ENCODE peak calls at places on chromosomes 16 and 17, in nine cellular contexts. One of them, this sample, is unnamed.

GRCh38 chr17:76737676-76738467 is at the start of gene MFSD11:
- DNase-seq in CD8-positive, alpha-beta T cell: peak
- DNase-seq in mammary epithelial cell: peak
- DNase-seq in nephron progenitor cell: peak
- DNase-seq in AG10803: peak
- DNase-seq in activated CD8-positive, alpha-beta T cell treated with anti-CD3 and anti-CD28 coated beads for 36 hours: peak
- DNase-seq in tibial nerve: peak
- DNase-seq in cardiac muscle cell: peak
- DNase-seq in AG04449: peak
- DNase-seq in this sample: peak

GRCh38 chr16:19513377-19514053 is 8.4 kb downstream of the GDE1 start:
- DNase-seq in CD8-positive, alpha-beta T cell: no peak
- DNase-seq in mammary epithelial cell: no peak
- DNase-seq in nephron progenitor cell: no peak
- DNase-seq in AG10803: peak
- DNase-seq in activated CD8-positive, alpha-beta T cell treated with anti-CD3 and anti-CD28 coated beads for 36 hours: no peak
- DNase-seq in tibial nerve: no peak
- DNase-seq in cardiac muscle cell: peak
- DNase-seq in AG04449: no peak
- DNase-seq in this sample: no peak

GRCh38 chr16:1713331-1713730 is 7.3 kb downstream of the MAPK8IP3 start:
- DNase-seq in CD8-positive, alpha-beta T cell: no peak
- DNase-seq in mammary epithelial cell: no peak
- DNase-seq in nephron progenitor cell: no peak
- DNase-seq in AG10803: no peak
- DNase-seq in activated CD8-positive, alpha-beta T cell treated with anti-CD3 and anti-CD28 coated beads for 36 hours: no peak
- DNase-seq in tibial nerve: no peak
- DNase-seq in cardiac muscle cell: no peak
- DNase-seq in AG04449: no peak
- DNase-seq in this sample: no peak

GRCh38 chr16:57530531-57531252 is 5.7 kb downstream of the CCDC102A start:
- DNase-seq in CD8-positive, alpha-beta T cell: no peak
- DNase-seq in mammary epithelial cell: no peak
- DNase-seq in nephron progenitor cell: no peak
- DNase-seq in AG10803: no peak
- DNase-seq in activated CD8-positive, alpha-beta T cell treated with anti-CD3 and anti-CD28 coated beads for 36 hours: no peak
- DNase-seq in tibial nerve: no peak
- DNase-seq in cardiac muscle cell: no peak
- DNase-seq in AG04449: no peak
- DNase-seq in this sample: peak

GRCh38 chr17:63142836-63143235 is 176.8 kb downstream of the TANC2 start:
- DNase-seq in CD8-positive, alpha-beta T cell: no peak
- DNase-seq in mammary epithelial cell: no peak
- DNase-seq in nephron progenitor cell: no peak
- DNase-seq in AG10803: no peak
- DNase-seq in activated CD8-positive, alpha-beta T cell treated with anti-CD3 and anti-CD28 coated beads for 36 hours: no peak
- DNase-seq in tibial nerve: no peak
- DNase-seq in cardiac muscle cell: no peak
- DNase-seq in AG04449: no peak
- DNase-seq in this sample: no peak

GRCh38 chr16:2857451-2858244 is at the start of gene PRSS22:
- DNase-seq in CD8-positive, alpha-beta T cell: no peak
- DNase-seq in mammary epithelial cell: peak
- DNase-seq in nephron progenitor cell: no peak
- DNase-seq in AG10803: no peak
- DNase-seq in activated CD8-positive, alpha-beta T cell treated with anti-CD3 and anti-CD28 coated beads for 36 hours: no peak
- DNase-seq in tibial nerve: no peak
- DNase-seq in cardiac muscle cell: no peak
- DNase-seq in AG04449: no peak
- DNase-seq in this sample: no peak

GRCh38 chr17:9022553-9023388 is 1.5 kb downstream of the NTN1 start:
- DNase-seq in CD8-positive, alpha-beta T cell: no peak
- DNase-seq in mammary epithelial cell: peak
- DNase-seq in nephron progenitor cell: peak
- DNase-seq in AG10803: no peak
- DNase-seq in activated CD8-positive, alpha-beta T cell treated with anti-CD3 and anti-CD28 coated beads for 36 hours: peak
- DNase-seq in tibial nerve: no peak
- DNase-seq in cardiac muscle cell: peak
- DNase-seq in AG04449: no peak
- DNase-seq in this sample: no peak

GRCh38 chr17:78390241-78391050 is 12.0 kb downstream of the PGS1 start:
- DNase-seq in CD8-positive, alpha-beta T cell: no peak
- DNase-seq in mammary epithelial cell: no peak
- DNase-seq in nephron progenitor cell: no peak
- DNase-seq in AG10803: peak
- DNase-seq in activated CD8-positive, alpha-beta T cell treated with anti-CD3 and anti-CD28 coated beads for 36 hours: peak
- DNase-seq in tibial nerve: no peak
- DNase-seq in cardiac muscle cell: peak
- DNase-seq in AG04449: peak
- DNase-seq in this sample: no peak

GRCh38 chr17:40348562-40349476 is 15.7 kb downstream of the GJD3 start:
- DNase-seq in CD8-positive, alpha-beta T cell: no peak
- DNase-seq in mammary epithelial cell: no peak
- DNase-seq in nephron progenitor cell: no peak
- DNase-seq in AG10803: no peak
- DNase-seq in activated CD8-positive, alpha-beta T cell treated with anti-CD3 and anti-CD28 coated beads for 36 hours: no peak
- DNase-seq in tibial nerve: no peak
- DNase-seq in cardiac muscle cell: no peak
- DNase-seq in AG04449: no peak
- DNase-seq in this sample: no peak

GRCh38 chr17:16418684-16419066 is 3.3 kb downstream of the TRPV2 start:
- DNase-seq in CD8-positive, alpha-beta T cell: no peak
- DNase-seq in mammary epithelial cell: peak
- DNase-seq in nephron progenitor cell: no peak
- DNase-seq in AG10803: no peak
- DNase-seq in activated CD8-positive, alpha-beta T cell treated with anti-CD3 and anti-CD28 coated beads for 36 hours: peak
- DNase-seq in tibial nerve: no peak
- DNase-seq in cardiac muscle cell: no peak
- DNase-seq in AG04449: no peak
- DNase-seq in this sample: no peak

GRCh38 chr16:88681709-88682451 is 4.4 kb downstream of the SNAI3 start:
- DNase-seq in CD8-positive, alpha-beta T cell: no peak
- DNase-seq in mammary epithelial cell: no peak
- DNase-seq in nephron progenitor cell: no peak
- DNase-seq in AG10803: no peak
- DNase-seq in activated CD8-positive, alpha-beta T cell treated with anti-CD3 and anti-CD28 coated beads for 36 hours: peak
- DNase-seq in tibial nerve: peak
- DNase-seq in cardiac muscle cell: peak
- DNase-seq in AG04449: no peak
- DNase-seq in this sample: no peak

GRCh38 chr17:57515662-57516211 is 229.4 kb downstream of the CCDC182 start:
- DNase-seq in CD8-positive, alpha-beta T cell: no peak
- DNase-seq in mammary epithelial cell: no peak
- DNase-seq in nephron progenitor cell: no peak
- DNase-seq in AG10803: no peak
- DNase-seq in activated CD8-positive, alpha-beta T cell treated with anti-CD3 and anti-CD28 coated beads for 36 hours: no peak
- DNase-seq in tibial nerve: no peak
- DNase-seq in cardiac muscle cell: no peak
- DNase-seq in AG04449: no peak
- DNase-seq in this sample: no peak

GRCh38 chr17:69269174-69269998 is 40.8 kb upstream of the ABCA10 start:
- DNase-seq in CD8-positive, alpha-beta T cell: no peak
- DNase-seq in mammary epithelial cell: peak
- DNase-seq in nephron progenitor cell: no peak
- DNase-seq in AG10803: peak
- DNase-seq in activated CD8-positive, alpha-beta T cell treated with anti-CD3 and anti-CD28 coated beads for 36 hours: no peak
- DNase-seq in tibial nerve: no peak
- DNase-seq in cardiac muscle cell: peak
- DNase-seq in AG04449: peak
- DNase-seq in this sample: no peak

GRCh38 chr17:48795444-48796162 is 21.4 kb downstream of the TTLL6 start:
- DNase-seq in CD8-positive, alpha-beta T cell: no peak
- DNase-seq in mammary epithelial cell: no peak
- DNase-seq in nephron progenitor cell: no peak
- DNase-seq in AG10803: peak
- DNase-seq in activated CD8-positive, alpha-beta T cell treated with anti-CD3 and anti-CD28 coated beads for 36 hours: no peak
- DNase-seq in tibial nerve: no peak
- DNase-seq in cardiac muscle cell: peak
- DNase-seq in AG04449: peak
- DNase-seq in this sample: no peak

GRCh38 chr17:55482591-55483389 is 28.5 kb downstream of the SMIM36 start:
- DNase-seq in CD8-positive, alpha-beta T cell: no peak
- DNase-seq in mammary epithelial cell: no peak
- DNase-seq in nephron progenitor cell: no peak
- DNase-seq in AG10803: no peak
- DNase-seq in activated CD8-positive, alpha-beta T cell treated with anti-CD3 and anti-CD28 coated beads for 36 hours: no peak
- DNase-seq in tibial nerve: no peak
- DNase-seq in cardiac muscle cell: no peak
- DNase-seq in AG04449: no peak
- DNase-seq in this sample: no peak

GRCh38 chr16:51399908-51400670 is 249.0 kb upstream of the SALL1 start:
- DNase-seq in CD8-positive, alpha-beta T cell: no peak
- DNase-seq in mammary epithelial cell: no peak
- DNase-seq in nephron progenitor cell: no peak
- DNase-seq in AG10803: no peak
- DNase-seq in activated CD8-positive, alpha-beta T cell treated with anti-CD3 and anti-CD28 coated beads for 36 hours: no peak
- DNase-seq in tibial nerve: no peak
- DNase-seq in cardiac muscle cell: peak
- DNase-seq in AG04449: no peak
- DNase-seq in this sample: no peak

GRCh38 chr16:59170065-59170712 is 436.1 kb upstream of the GOT2 start:
- DNase-seq in CD8-positive, alpha-beta T cell: no peak
- DNase-seq in mammary epithelial cell: no peak
- DNase-seq in nephron progenitor cell: no peak
- DNase-seq in AG10803: no peak
- DNase-seq in activated CD8-positive, alpha-beta T cell treated with anti-CD3 and anti-CD28 coated beads for 36 hours: no peak
- DNase-seq in tibial nerve: no peak
- DNase-seq in cardiac muscle cell: no peak
- DNase-seq in AG04449: no peak
- DNase-seq in this sample: no peak

GRCh38 chr16:59168715-59169114 is 434.6 kb upstream of the GOT2 start:
- DNase-seq in CD8-positive, alpha-beta T cell: no peak
- DNase-seq in mammary epithelial cell: no peak
- DNase-seq in nephron progenitor cell: no peak
- DNase-seq in AG10803: no peak
- DNase-seq in activated CD8-positive, alpha-beta T cell treated with anti-CD3 and anti-CD28 coated beads for 36 hours: no peak
- DNase-seq in tibial nerve: no peak
- DNase-seq in cardiac muscle cell: no peak
- DNase-seq in AG04449: no peak
- DNase-seq in this sample: no peak

GRCh38 chr16:59164461-59164860 is 430.3 kb upstream of the GOT2 start:
- DNase-seq in CD8-positive, alpha-beta T cell: no peak
- DNase-seq in mammary epithelial cell: no peak
- DNase-seq in nephron progenitor cell: peak
- DNase-seq in AG10803: no peak
- DNase-seq in activated CD8-positive, alpha-beta T cell treated with anti-CD3 and anti-CD28 coated beads for 36 hours: no peak
- DNase-seq in tibial nerve: no peak
- DNase-seq in cardiac muscle cell: no peak
- DNase-seq in AG04449: no peak
- DNase-seq in this sample: no peak

GRCh38 chr16:59169168-59169567 is 435.1 kb upstream of the GOT2 start:
- DNase-seq in CD8-positive, alpha-beta T cell: no peak
- DNase-seq in mammary epithelial cell: peak
- DNase-seq in nephron progenitor cell: no peak
- DNase-seq in AG10803: no peak
- DNase-seq in activated CD8-positive, alpha-beta T cell treated with anti-CD3 and anti-CD28 coated beads for 36 hours: no peak
- DNase-seq in tibial nerve: no peak
- DNase-seq in cardiac muscle cell: no peak
- DNase-seq in AG04449: no peak
- DNase-seq in this sample: no peak
- TF ChIP-seq CTCF in CD8-positive, alpha-beta T cell: no peak
- TF ChIP-seq CTCF in mammary epithelial cell: no peak
- TF ChIP-seq CTCF in nephron progenitor cell: no peak
- TF ChIP-seq CTCF in AG10803: no peak
- TF ChIP-seq CTCF in activated CD8-positive, alpha-beta T cell treated with anti-CD3 and anti-CD28 coated beads for 36 hours: no peak
- TF ChIP-seq CTCF in tibial nerve: no peak
- TF ChIP-seq CTCF in cardiac muscle cell: no peak
- TF ChIP-seq CTCF in AG04449: no peak
- TF ChIP-seq CTCF in this sample: no peak

GRCh38 chr16:65121870-65122723 is at the start of gene CDH11:
- DNase-seq in CD8-positive, alpha-beta T cell: no peak
- DNase-seq in mammary epithelial cell: peak
- DNase-seq in nephron progenitor cell: peak
- DNase-seq in AG10803: peak
- DNase-seq in activated CD8-positive, alpha-beta T cell treated with anti-CD3 and anti-CD28 coated beads for 36 hours: no peak
- DNase-seq in tibial nerve: peak
- DNase-seq in cardiac muscle cell: peak
- DNase-seq in AG04449: no peak
- DNase-seq in this sample: peak
- TF ChIP-seq CTCF in CD8-positive, alpha-beta T cell: no peak
- TF ChIP-seq CTCF in mammary epithelial cell: peak
- TF ChIP-seq CTCF in nephron progenitor cell: no peak
- TF ChIP-seq CTCF in AG10803: peak
- TF ChIP-seq CTCF in activated CD8-positive, alpha-beta T cell treated with anti-CD3 and anti-CD28 coated beads for 36 hours: no peak
- TF ChIP-seq CTCF in tibial nerve: peak
- TF ChIP-seq CTCF in cardiac muscle cell: peak
- TF ChIP-seq CTCF in AG04449: peak
- TF ChIP-seq CTCF in this sample: peak

GRCh38 chr17:75676461-75676860 is 9.3 kb downstream of the SAP30BP start:
- DNase-seq in CD8-positive, alpha-beta T cell: no peak
- DNase-seq in mammary epithelial cell: no peak
- DNase-seq in nephron progenitor cell: no peak
- DNase-seq in AG10803: no peak
- DNase-seq in activated CD8-positive, alpha-beta T cell treated with anti-CD3 and anti-CD28 coated beads for 36 hours: no peak
- DNase-seq in tibial nerve: no peak
- DNase-seq in cardiac muscle cell: no peak
- DNase-seq in AG04449: no peak
- DNase-seq in this sample: no peak

GRCh38 chr17:75683467-75684041 is 16.4 kb downstream of the SAP30BP start:
- DNase-seq in CD8-positive, alpha-beta T cell: no peak
- DNase-seq in mammary epithelial cell: peak
- DNase-seq in nephron progenitor cell: no peak
- DNase-seq in AG10803: peak
- DNase-seq in activated CD8-positive, alpha-beta T cell treated with anti-CD3 and anti-CD28 coated beads for 36 hours: peak
- DNase-seq in tibial nerve: no peak
- DNase-seq in cardiac muscle cell: peak
- DNase-seq in AG04449: no peak
- DNase-seq in this sample: peak

GRCh38 chr17:75681289-75681688 is 14.2 kb downstream of the SAP30BP start:
- DNase-seq in CD8-positive, alpha-beta T cell: no peak
- DNase-seq in mammary epithelial cell: peak
- DNase-seq in nephron progenitor cell: no peak
- DNase-seq in AG10803: peak
- DNase-seq in activated CD8-positive, alpha-beta T cell treated with anti-CD3 and anti-CD28 coated beads for 36 hours: no peak
- DNase-seq in tibial nerve: no peak
- DNase-seq in cardiac muscle cell: peak
- DNase-seq in AG04449: no peak
- DNase-seq in this sample: peak

GRCh38 chr17:75680431-75680830 is 13.3 kb downstream of the SAP30BP start:
- DNase-seq in CD8-positive, alpha-beta T cell: no peak
- DNase-seq in mammary epithelial cell: no peak
- DNase-seq in nephron progenitor cell: no peak
- DNase-seq in AG10803: no peak
- DNase-seq in activated CD8-positive, alpha-beta T cell treated with anti-CD3 and anti-CD28 coated beads for 36 hours: no peak
- DNase-seq in tibial nerve: no peak
- DNase-seq in cardiac muscle cell: no peak
- DNase-seq in AG04449: no peak
- DNase-seq in this sample: peak

GRCh38 chr17:75679706-75680201 is 12.6 kb downstream of the SAP30BP start:
- DNase-seq in CD8-positive, alpha-beta T cell: no peak
- DNase-seq in mammary epithelial cell: peak
- DNase-seq in nephron progenitor cell: no peak
- DNase-seq in AG10803: peak
- DNase-seq in activated CD8-positive, alpha-beta T cell treated with anti-CD3 and anti-CD28 coated beads for 36 hours: no peak
- DNase-seq in tibial nerve: peak
- DNase-seq in cardiac muscle cell: peak
- DNase-seq in AG04449: no peak
- DNase-seq in this sample: peak
- TF ChIP-seq CTCF in CD8-positive, alpha-beta T cell: no peak
- TF ChIP-seq CTCF in mammary epithelial cell: peak
- TF ChIP-seq CTCF in nephron progenitor cell: no peak
- TF ChIP-seq CTCF in AG10803: peak
- TF ChIP-seq CTCF in activated CD8-positive, alpha-beta T cell treated with anti-CD3 and anti-CD28 coated beads for 36 hours: no peak
- TF ChIP-seq CTCF in tibial nerve: peak
- TF ChIP-seq CTCF in cardiac muscle cell: peak
- TF ChIP-seq CTCF in AG04449: no peak
- TF ChIP-seq CTCF in this sample: peak

GRCh38 chr16:79997257-79997656 is 396.7 kb upstream of the MAF start:
- DNase-seq in CD8-positive, alpha-beta T cell: no peak
- DNase-seq in mammary epithelial cell: no peak
- DNase-seq in nephron progenitor cell: no peak
- DNase-seq in AG10803: peak
- DNase-seq in activated CD8-positive, alpha-beta T cell treated with anti-CD3 and anti-CD28 coated beads for 36 hours: peak
- DNase-seq in tibial nerve: no peak
- DNase-seq in cardiac muscle cell: peak
- DNase-seq in AG04449: no peak
- DNase-seq in this sample: no peak
- TF ChIP-seq CTCF in CD8-positive, alpha-beta T cell: no peak
- TF ChIP-seq CTCF in mammary epithelial cell: peak
- TF ChIP-seq CTCF in nephron progenitor cell: peak
- TF ChIP-seq CTCF in AG10803: peak
- TF ChIP-seq CTCF in activated CD8-positive, alpha-beta T cell treated with anti-CD3 and anti-CD28 coated beads for 36 hours: peak
- TF ChIP-seq CTCF in tibial nerve: no peak
- TF ChIP-seq CTCF in cardiac muscle cell: peak
- TF ChIP-seq CTCF in AG04449: peak
- TF ChIP-seq CTCF in this sample: peak

This sample was measured in chondrocyte.